ENCODE peak calls at places on chromosomes 12 and 14, in eight cellular contexts. One of them, this sample, is unnamed.

GRCh38 chr12:130506844-130507243 is 169.2 kb downstream of the PIWIL1 start:
- DNase-seq in activated naive CD4-positive, alpha-beta T cell treated with anti-CD3 and anti-CD28 coated beads for 36 hours: no peak
- DNase-seq in Caco-2: peak
- DNase-seq in T-helper 2 cell: no peak
- DNase-seq in foreskin fibroblast: no peak
- DNase-seq in activated T-helper 2 cell treated with anti-CD3 and anti-CD28 coated beads, Interferon-gamma antibody, Interleukin-2, Interleukin-4, amounts not matched to agents 10 μg/mL and 5 μg/mL and 100 μg/mL, durations not matched to agents 14 hours and 24 hours and 36 hours: no peak
- DNase-seq in bronchial epithelial cell: no peak
- DNase-seq in neuronal stem cell: no peak
- DNase-seq in this sample: no peak

GRCh38 chr14:100849432-100849831 is 23.5 kb downstream of the MEG3 start:
- DNase-seq in activated naive CD4-positive, alpha-beta T cell treated with anti-CD3 and anti-CD28 coated beads for 36 hours: no peak
- DNase-seq in Caco-2: no peak
- DNase-seq in T-helper 2 cell: no peak
- DNase-seq in foreskin fibroblast: no peak
- DNase-seq in activated T-helper 2 cell treated with anti-CD3 and anti-CD28 coated beads, Interferon-gamma antibody, Interleukin-2, Interleukin-4, amounts not matched to agents 10 μg/mL and 5 μg/mL and 100 μg/mL, durations not matched to agents 14 hours and 24 hours and 36 hours: no peak
- DNase-seq in bronchial epithelial cell: no peak
- DNase-seq in neuronal stem cell: no peak
- DNase-seq in this sample: no peak

GRCh38 chr14:104224516-104225281 is 86.3 kb downstream of the KIF26A start:
- DNase-seq in activated naive CD4-positive, alpha-beta T cell treated with anti-CD3 and anti-CD28 coated beads for 36 hours: peak
- DNase-seq in Caco-2: no peak
- DNase-seq in T-helper 2 cell: no peak
- DNase-seq in foreskin fibroblast: no peak
- DNase-seq in activated T-helper 2 cell treated with anti-CD3 and anti-CD28 coated beads, Interferon-gamma antibody, Interleukin-2, Interleukin-4, amounts not matched to agents 10 μg/mL and 5 μg/mL and 100 μg/mL, durations not matched to agents 14 hours and 24 hours and 36 hours: no peak
- DNase-seq in bronchial epithelial cell: no peak
- DNase-seq in neuronal stem cell: no peak
- DNase-seq in this sample: no peak

GRCh38 chr14:34817768-34818167 is 57.4 kb downstream of the BAZ1A start:
- DNase-seq in activated naive CD4-positive, alpha-beta T cell treated with anti-CD3 and anti-CD28 coated beads for 36 hours: no peak
- DNase-seq in Caco-2: no peak
- DNase-seq in T-helper 2 cell: no peak
- DNase-seq in foreskin fibroblast: no peak
- DNase-seq in activated T-helper 2 cell treated with anti-CD3 and anti-CD28 coated beads, Interferon-gamma antibody, Interleukin-2, Interleukin-4, amounts not matched to agents 10 μg/mL and 5 μg/mL and 100 μg/mL, durations not matched to agents 14 hours and 24 hours and 36 hours: no peak
- DNase-seq in bronchial epithelial cell: peak
- DNase-seq in neuronal stem cell: no peak
- DNase-seq in this sample: no peak

GRCh38 chr14:75258079-75258802 is 20.4 kb upstream of the FOS start:
- DNase-seq in activated naive CD4-positive, alpha-beta T cell treated with anti-CD3 and anti-CD28 coated beads for 36 hours: no peak
- DNase-seq in Caco-2: no peak
- DNase-seq in T-helper 2 cell: no peak
- DNase-seq in foreskin fibroblast: peak
- DNase-seq in activated T-helper 2 cell treated with anti-CD3 and anti-CD28 coated beads, Interferon-gamma antibody, Interleukin-2, Interleukin-4, amounts not matched to agents 10 μg/mL and 5 μg/mL and 100 μg/mL, durations not matched to agents 14 hours and 24 hours and 36 hours: no peak
- DNase-seq in bronchial epithelial cell: no peak
- DNase-seq in neuronal stem cell: no peak
- DNase-seq in this sample: no peak

GRCh38 chr14:98868846-98869245 is 403.2 kb downstream of the BCL11B start:
- DNase-seq in activated naive CD4-positive, alpha-beta T cell treated with anti-CD3 and anti-CD28 coated beads for 36 hours: no peak
- DNase-seq in Caco-2: no peak
- DNase-seq in T-helper 2 cell: no peak
- DNase-seq in foreskin fibroblast: no peak
- DNase-seq in activated T-helper 2 cell treated with anti-CD3 and anti-CD28 coated beads, Interferon-gamma antibody, Interleukin-2, Interleukin-4, amounts not matched to agents 10 μg/mL and 5 μg/mL and 100 μg/mL, durations not matched to agents 14 hours and 24 hours and 36 hours: no peak
- DNase-seq in bronchial epithelial cell: no peak
- DNase-seq in neuronal stem cell: no peak
- DNase-seq in this sample: no peak

GRCh38 chr12:91990525-91990924 is 155.1 kb downstream of the BTG1 start:
- DNase-seq in activated naive CD4-positive, alpha-beta T cell treated with anti-CD3 and anti-CD28 coated beads for 36 hours: no peak
- DNase-seq in Caco-2: no peak
- DNase-seq in T-helper 2 cell: no peak
- DNase-seq in foreskin fibroblast: peak
- DNase-seq in activated T-helper 2 cell treated with anti-CD3 and anti-CD28 coated beads, Interferon-gamma antibody, Interleukin-2, Interleukin-4, amounts not matched to agents 10 μg/mL and 5 μg/mL and 100 μg/mL, durations not matched to agents 14 hours and 24 hours and 36 hours: no peak
- DNase-seq in bronchial epithelial cell: no peak
- DNase-seq in neuronal stem cell: no peak
- DNase-seq in this sample: no peak

GRCh38 chr12:49674318-49674985 is 32.8 kb downstream of the FMNL3 start:
- DNase-seq in activated naive CD4-positive, alpha-beta T cell treated with anti-CD3 and anti-CD28 coated beads for 36 hours: peak
- DNase-seq in Caco-2: no peak
- DNase-seq in T-helper 2 cell: no peak
- DNase-seq in foreskin fibroblast: peak
- DNase-seq in activated T-helper 2 cell treated with anti-CD3 and anti-CD28 coated beads, Interferon-gamma antibody, Interleukin-2, Interleukin-4, amounts not matched to agents 10 μg/mL and 5 μg/mL and 100 μg/mL, durations not matched to agents 14 hours and 24 hours and 36 hours: no peak
- DNase-seq in bronchial epithelial cell: peak
- DNase-seq in neuronal stem cell: no peak
- DNase-seq in this sample: no peak

GRCh38 chr12:89663577-89664357 is 44.9 kb downstream of the ATP2B1 start:
- DNase-seq in activated naive CD4-positive, alpha-beta T cell treated with anti-CD3 and anti-CD28 coated beads for 36 hours: peak
- DNase-seq in Caco-2: no peak
- DNase-seq in T-helper 2 cell: no peak
- DNase-seq in foreskin fibroblast: peak
- DNase-seq in activated T-helper 2 cell treated with anti-CD3 and anti-CD28 coated beads, Interferon-gamma antibody, Interleukin-2, Interleukin-4, amounts not matched to agents 10 μg/mL and 5 μg/mL and 100 μg/mL, durations not matched to agents 14 hours and 24 hours and 36 hours: no peak
- DNase-seq in bronchial epithelial cell: peak
- DNase-seq in neuronal stem cell: no peak
- DNase-seq in this sample: no peak

GRCh38 chr12:51890135-51890464 is 2.2 kb downstream of the ANKRD33 start:
- DNase-seq in activated naive CD4-positive, alpha-beta T cell treated with anti-CD3 and anti-CD28 coated beads for 36 hours: no peak
- DNase-seq in Caco-2: no peak
- DNase-seq in T-helper 2 cell: no peak
- DNase-seq in foreskin fibroblast: no peak
- DNase-seq in activated T-helper 2 cell treated with anti-CD3 and anti-CD28 coated beads, Interferon-gamma antibody, Interleukin-2, Interleukin-4, amounts not matched to agents 10 μg/mL and 5 μg/mL and 100 μg/mL, durations not matched to agents 14 hours and 24 hours and 36 hours: no peak
- DNase-seq in bronchial epithelial cell: no peak
- DNase-seq in neuronal stem cell: no peak
- DNase-seq in this sample: no peak

GRCh38 chr12:118743896-118744700 is 237.2 kb upstream of the SRRM4 start:
- DNase-seq in activated naive CD4-positive, alpha-beta T cell treated with anti-CD3 and anti-CD28 coated beads for 36 hours: no peak
- DNase-seq in Caco-2: no peak
- DNase-seq in T-helper 2 cell: no peak
- DNase-seq in foreskin fibroblast: no peak
- DNase-seq in activated T-helper 2 cell treated with anti-CD3 and anti-CD28 coated beads, Interferon-gamma antibody, Interleukin-2, Interleukin-4, amounts not matched to agents 10 μg/mL and 5 μg/mL and 100 μg/mL, durations not matched to agents 14 hours and 24 hours and 36 hours: no peak
- DNase-seq in bronchial epithelial cell: no peak
- DNase-seq in neuronal stem cell: no peak
- DNase-seq in this sample: no peak

GRCh38 chr12:42483534-42483857 is 106.0 kb downstream of the PRICKLE1 start:
- DNase-seq in activated naive CD4-positive, alpha-beta T cell treated with anti-CD3 and anti-CD28 coated beads for 36 hours: peak
- DNase-seq in Caco-2: no peak
- DNase-seq in T-helper 2 cell: no peak
- DNase-seq in foreskin fibroblast: peak
- DNase-seq in activated T-helper 2 cell treated with anti-CD3 and anti-CD28 coated beads, Interferon-gamma antibody, Interleukin-2, Interleukin-4, amounts not matched to agents 10 μg/mL and 5 μg/mL and 100 μg/mL, durations not matched to agents 14 hours and 24 hours and 36 hours: no peak
- DNase-seq in bronchial epithelial cell: no peak
- DNase-seq in neuronal stem cell: peak
- DNase-seq in this sample: no peak

GRCh38 chr14:94671870-94672444 is 59.8 kb downstream of the SERPINA3 start:
- DNase-seq in activated naive CD4-positive, alpha-beta T cell treated with anti-CD3 and anti-CD28 coated beads for 36 hours: no peak
- DNase-seq in Caco-2: no peak
- DNase-seq in T-helper 2 cell: no peak
- DNase-seq in foreskin fibroblast: no peak
- DNase-seq in activated T-helper 2 cell treated with anti-CD3 and anti-CD28 coated beads, Interferon-gamma antibody, Interleukin-2, Interleukin-4, amounts not matched to agents 10 μg/mL and 5 μg/mL and 100 μg/mL, durations not matched to agents 14 hours and 24 hours and 36 hours: no peak
- DNase-seq in bronchial epithelial cell: no peak
- DNase-seq in neuronal stem cell: no peak
- DNase-seq in this sample: no peak

GRCh38 chr12:122094735-122095561 is 16.4 kb downstream of the MLXIP start:
- DNase-seq in activated naive CD4-positive, alpha-beta T cell treated with anti-CD3 and anti-CD28 coated beads for 36 hours: no peak
- DNase-seq in Caco-2: no peak
- DNase-seq in T-helper 2 cell: no peak
- DNase-seq in foreskin fibroblast: peak
- DNase-seq in activated T-helper 2 cell treated with anti-CD3 and anti-CD28 coated beads, Interferon-gamma antibody, Interleukin-2, Interleukin-4, amounts not matched to agents 10 μg/mL and 5 μg/mL and 100 μg/mL, durations not matched to agents 14 hours and 24 hours and 36 hours: no peak
- DNase-seq in bronchial epithelial cell: no peak
- DNase-seq in neuronal stem cell: no peak
- DNase-seq in this sample: no peak

GRCh38 chr14:104694991-104695659 is 5.7 kb downstream of the INF2 start:
- DNase-seq in activated naive CD4-positive, alpha-beta T cell treated with anti-CD3 and anti-CD28 coated beads for 36 hours: peak
- DNase-seq in Caco-2: no peak
- DNase-seq in T-helper 2 cell: peak
- DNase-seq in foreskin fibroblast: no peak
- DNase-seq in activated T-helper 2 cell treated with anti-CD3 and anti-CD28 coated beads, Interferon-gamma antibody, Interleukin-2, Interleukin-4, amounts not matched to agents 10 μg/mL and 5 μg/mL and 100 μg/mL, durations not matched to agents 14 hours and 24 hours and 36 hours: peak
- DNase-seq in bronchial epithelial cell: no peak
- DNase-seq in neuronal stem cell: no peak
- DNase-seq in this sample: no peak

GRCh38 chr12:23556661-23557060 is 392.8 kb downstream of the SOX5 start:
- DNase-seq in activated naive CD4-positive, alpha-beta T cell treated with anti-CD3 and anti-CD28 coated beads for 36 hours: no peak
- DNase-seq in Caco-2: no peak
- DNase-seq in T-helper 2 cell: no peak
- DNase-seq in foreskin fibroblast: no peak
- DNase-seq in activated T-helper 2 cell treated with anti-CD3 and anti-CD28 coated beads, Interferon-gamma antibody, Interleukin-2, Interleukin-4, amounts not matched to agents 10 μg/mL and 5 μg/mL and 100 μg/mL, durations not matched to agents 14 hours and 24 hours and 36 hours: no peak
- DNase-seq in bronchial epithelial cell: no peak
- DNase-seq in neuronal stem cell: no peak
- DNase-seq in this sample: no peak

GRCh38 chr12:116492703-116493324 is 66.4 kb upstream of the MAP1LC3B2 start:
- DNase-seq in activated naive CD4-positive, alpha-beta T cell treated with anti-CD3 and anti-CD28 coated beads for 36 hours: peak
- DNase-seq in Caco-2: peak
- DNase-seq in T-helper 2 cell: no peak
- DNase-seq in foreskin fibroblast: peak
- DNase-seq in activated T-helper 2 cell treated with anti-CD3 and anti-CD28 coated beads, Interferon-gamma antibody, Interleukin-2, Interleukin-4, amounts not matched to agents 10 μg/mL and 5 μg/mL and 100 μg/mL, durations not matched to agents 14 hours and 24 hours and 36 hours: no peak
- DNase-seq in bronchial epithelial cell: peak
- DNase-seq in neuronal stem cell: no peak
- DNase-seq in this sample: no peak

GRCh38 chr12:132306885-132307191 is 22.6 kb downstream of the GALNT9 start:
- DNase-seq in activated naive CD4-positive, alpha-beta T cell treated with anti-CD3 and anti-CD28 coated beads for 36 hours: no peak
- DNase-seq in Caco-2: no peak
- DNase-seq in T-helper 2 cell: no peak
- DNase-seq in foreskin fibroblast: no peak
- DNase-seq in activated T-helper 2 cell treated with anti-CD3 and anti-CD28 coated beads, Interferon-gamma antibody, Interleukin-2, Interleukin-4, amounts not matched to agents 10 μg/mL and 5 μg/mL and 100 μg/mL, durations not matched to agents 14 hours and 24 hours and 36 hours: no peak
- DNase-seq in bronchial epithelial cell: no peak
- DNase-seq in neuronal stem cell: no peak
- DNase-seq in this sample: no peak

GRCh38 chr14:50619569-50620141 is 48.5 kb downstream of the SAV1 start:
- DNase-seq in activated naive CD4-positive, alpha-beta T cell treated with anti-CD3 and anti-CD28 coated beads for 36 hours: no peak
- DNase-seq in Caco-2: peak
- DNase-seq in T-helper 2 cell: no peak
- DNase-seq in foreskin fibroblast: peak
- DNase-seq in activated T-helper 2 cell treated with anti-CD3 and anti-CD28 coated beads, Interferon-gamma antibody, Interleukin-2, Interleukin-4, amounts not matched to agents 10 μg/mL and 5 μg/mL and 100 μg/mL, durations not matched to agents 14 hours and 24 hours and 36 hours: no peak
- DNase-seq in bronchial epithelial cell: peak
- DNase-seq in neuronal stem cell: no peak
- DNase-seq in this sample: peak

GRCh38 chr14:95255487-95255886 is 64.2 kb downstream of the CLMN start:
- DNase-seq in activated naive CD4-positive, alpha-beta T cell treated with anti-CD3 and anti-CD28 coated beads for 36 hours: no peak
- DNase-seq in Caco-2: peak
- DNase-seq in T-helper 2 cell: no peak
- DNase-seq in foreskin fibroblast: peak
- DNase-seq in activated T-helper 2 cell treated with anti-CD3 and anti-CD28 coated beads, Interferon-gamma antibody, Interleukin-2, Interleukin-4, amounts not matched to agents 10 μg/mL and 5 μg/mL and 100 μg/mL, durations not matched to agents 14 hours and 24 hours and 36 hours: no peak
- DNase-seq in bronchial epithelial cell: peak
- DNase-seq in neuronal stem cell: peak
- DNase-seq in this sample: no peak

GRCh38 chr12:24948816-24949722 is at the start of gene BCAT1:
- DNase-seq in activated naive CD4-positive, alpha-beta T cell treated with anti-CD3 and anti-CD28 coated beads for 36 hours: peak
- DNase-seq in Caco-2: peak
- DNase-seq in T-helper 2 cell: no peak
- DNase-seq in foreskin fibroblast: peak
- DNase-seq in activated T-helper 2 cell treated with anti-CD3 and anti-CD28 coated beads, Interferon-gamma antibody, Interleukin-2, Interleukin-4, amounts not matched to agents 10 μg/mL and 5 μg/mL and 100 μg/mL, durations not matched to agents 14 hours and 24 hours and 36 hours: peak
- DNase-seq in bronchial epithelial cell: no peak
- DNase-seq in neuronal stem cell: peak
- DNase-seq in this sample: no peak

GRCh38 chr12:26473291-26473690 is 277.9 kb downstream of the SSPN start:
- DNase-seq in activated naive CD4-positive, alpha-beta T cell treated with anti-CD3 and anti-CD28 coated beads for 36 hours: no peak
- DNase-seq in Caco-2: no peak
- DNase-seq in T-helper 2 cell: no peak
- DNase-seq in foreskin fibroblast: peak
- DNase-seq in activated T-helper 2 cell treated with anti-CD3 and anti-CD28 coated beads, Interferon-gamma antibody, Interleukin-2, Interleukin-4, amounts not matched to agents 10 μg/mL and 5 μg/mL and 100 μg/mL, durations not matched to agents 14 hours and 24 hours and 36 hours: no peak
- DNase-seq in bronchial epithelial cell: peak
- DNase-seq in neuronal stem cell: no peak
- DNase-seq in this sample: peak

GRCh38 chr14:64294672-64295413 is 672 bp upstream of the ESR2 start:
- DNase-seq in activated naive CD4-positive, alpha-beta T cell treated with anti-CD3 and anti-CD28 coated beads for 36 hours: peak
- DNase-seq in Caco-2: peak
- DNase-seq in T-helper 2 cell: peak
- DNase-seq in foreskin fibroblast: peak
- DNase-seq in activated T-helper 2 cell treated with anti-CD3 and anti-CD28 coated beads, Interferon-gamma antibody, Interleukin-2, Interleukin-4, amounts not matched to agents 10 μg/mL and 5 μg/mL and 100 μg/mL, durations not matched to agents 14 hours and 24 hours and 36 hours: peak
- DNase-seq in bronchial epithelial cell: peak
- DNase-seq in neuronal stem cell: peak
- DNase-seq in this sample: peak

GRCh38 chr12:110555509-110556406 is 27.4 kb downstream of the PPTC7 start:
- DNase-seq in activated naive CD4-positive, alpha-beta T cell treated with anti-CD3 and anti-CD28 coated beads for 36 hours: no peak
- DNase-seq in Caco-2: no peak
- DNase-seq in T-helper 2 cell: no peak
- DNase-seq in foreskin fibroblast: peak
- DNase-seq in activated T-helper 2 cell treated with anti-CD3 and anti-CD28 coated beads, Interferon-gamma antibody, Interleukin-2, Interleukin-4, amounts not matched to agents 10 μg/mL and 5 μg/mL and 100 μg/mL, durations not matched to agents 14 hours and 24 hours and 36 hours: no peak
- DNase-seq in bronchial epithelial cell: peak
- DNase-seq in neuronal stem cell: no peak
- DNase-seq in this sample: no peak